ENCODE peak calls at places on chromosomes 3 and 15, in ten cellular contexts. One of them, this sample, is unnamed.

GRCh38 chr3:193905993-193906396 is 230.0 kb upstream of the HES1 start:
- DNase-seq in nephron progenitor cell: no peak
- DNase-seq in stimulated activated CD4-positive, alpha-beta T cell treated with anti-CD3 and anti-CD28 coated beads, Interleukin-15, amount 100 ng/mL, for 1 hour: no peak
- DNase-seq in A549: no peak
- DNase-seq in NCI-H2171 treated with DMSO at 0.1 percent for 48 hours: no peak
- DNase-seq in HS-27A: no peak
- DNase-seq in body of pancreas: no peak
- DNase-seq in pancreas: no peak
- DNase-seq in AG10803: peak; percentile 48
- DNase-seq in activated CD8-positive, alpha-beta memory T cell treated with anti-CD3 and anti-CD28 coated beads, Interleukin-2, amount 50 U/mL, for 4 hours: no peak
- DNase-seq in this sample: peak; percentile 75

GRCh38 chr3:33636125-33636855 is 81.8 kb downstream of the CLASP2 start:
- DNase-seq in nephron progenitor cell: no peak
- DNase-seq in stimulated activated CD4-positive, alpha-beta T cell treated with anti-CD3 and anti-CD28 coated beads, Interleukin-15, amount 100 ng/mL, for 1 hour: no peak
- DNase-seq in A549: peak; percentile 73
- DNase-seq in NCI-H2171 treated with DMSO at 0.1 percent for 48 hours: peak; percentile 38
- DNase-seq in HS-27A: peak; percentile 12
- DNase-seq in body of pancreas: peak; percentile 37
- DNase-seq in pancreas: no peak
- DNase-seq in AG10803: peak; percentile 77
- DNase-seq in activated CD8-positive, alpha-beta memory T cell treated with anti-CD3 and anti-CD28 coated beads, Interleukin-2, amount 50 U/mL, for 4 hours: no peak
- DNase-seq in this sample: no peak

GRCh38 chr15:101023501-101024110 is 104.4 kb downstream of the LRRK1 start:
- DNase-seq in nephron progenitor cell: no peak
- DNase-seq in stimulated activated CD4-positive, alpha-beta T cell treated with anti-CD3 and anti-CD28 coated beads, Interleukin-15, amount 100 ng/mL, for 1 hour: no peak
- DNase-seq in A549: no peak
- DNase-seq in NCI-H2171 treated with DMSO at 0.1 percent for 48 hours: no peak
- DNase-seq in HS-27A: no peak
- DNase-seq in body of pancreas: no peak
- DNase-seq in pancreas: no peak
- DNase-seq in AG10803: no peak
- DNase-seq in activated CD8-positive, alpha-beta memory T cell treated with anti-CD3 and anti-CD28 coated beads, Interleukin-2, amount 50 U/mL, for 4 hours: no peak
- DNase-seq in this sample: no peak

GRCh38 chr3:4722103-4722502 is 229.0 kb downstream of the ITPR1 start:
- DNase-seq in nephron progenitor cell: no peak
- DNase-seq in stimulated activated CD4-positive, alpha-beta T cell treated with anti-CD3 and anti-CD28 coated beads, Interleukin-15, amount 100 ng/mL, for 1 hour: no peak
- DNase-seq in A549: peak; percentile 89
- DNase-seq in NCI-H2171 treated with DMSO at 0.1 percent for 48 hours: no peak
- DNase-seq in HS-27A: no peak
- DNase-seq in body of pancreas: peak; percentile 88
- DNase-seq in pancreas: no peak
- DNase-seq in AG10803: peak; percentile 76
- DNase-seq in activated CD8-positive, alpha-beta memory T cell treated with anti-CD3 and anti-CD28 coated beads, Interleukin-2, amount 50 U/mL, for 4 hours: no peak
- DNase-seq in this sample: no peak

GRCh38 chr15:47422901-47423300 is 294.4 kb upstream of the SEMA6D start:
- DNase-seq in nephron progenitor cell: no peak
- DNase-seq in stimulated activated CD4-positive, alpha-beta T cell treated with anti-CD3 and anti-CD28 coated beads, Interleukin-15, amount 100 ng/mL, for 1 hour: no peak
- DNase-seq in A549: no peak
- DNase-seq in NCI-H2171 treated with DMSO at 0.1 percent for 48 hours: no peak
- DNase-seq in HS-27A: no peak
- DNase-seq in body of pancreas: no peak
- DNase-seq in pancreas: no peak
- DNase-seq in AG10803: no peak
- DNase-seq in activated CD8-positive, alpha-beta memory T cell treated with anti-CD3 and anti-CD28 coated beads, Interleukin-2, amount 50 U/mL, for 4 hours: no peak
- DNase-seq in this sample: no peak

GRCh38 chr3:100087203-100087602 is 27.1 kb downstream of the FILIP1L start:
- DNase-seq in nephron progenitor cell: no peak
- DNase-seq in stimulated activated CD4-positive, alpha-beta T cell treated with anti-CD3 and anti-CD28 coated beads, Interleukin-15, amount 100 ng/mL, for 1 hour: no peak
- DNase-seq in A549: no peak
- DNase-seq in NCI-H2171 treated with DMSO at 0.1 percent for 48 hours: no peak
- DNase-seq in HS-27A: no peak
- DNase-seq in body of pancreas: no peak
- DNase-seq in pancreas: no peak
- DNase-seq in AG10803: peak; percentile 85
- DNase-seq in activated CD8-positive, alpha-beta memory T cell treated with anti-CD3 and anti-CD28 coated beads, Interleukin-2, amount 50 U/mL, for 4 hours: no peak
- DNase-seq in this sample: no peak

GRCh38 chr15:99437315-99438221 is 128.2 kb upstream of the MEF2A start:
- DNase-seq in nephron progenitor cell: no peak
- DNase-seq in stimulated activated CD4-positive, alpha-beta T cell treated with anti-CD3 and anti-CD28 coated beads, Interleukin-15, amount 100 ng/mL, for 1 hour: no peak
- DNase-seq in A549: no peak
- DNase-seq in NCI-H2171 treated with DMSO at 0.1 percent for 48 hours: no peak
- DNase-seq in HS-27A: no peak
- DNase-seq in body of pancreas: no peak
- DNase-seq in pancreas: peak; percentile 41
- DNase-seq in AG10803: no peak
- DNase-seq in activated CD8-positive, alpha-beta memory T cell treated with anti-CD3 and anti-CD28 coated beads, Interleukin-2, amount 50 U/mL, for 4 hours: no peak
- DNase-seq in this sample: no peak

GRCh38 chr3:110343376-110343775 is 728.2 kb upstream of the NECTIN3 start:
- DNase-seq in nephron progenitor cell: no peak
- DNase-seq in stimulated activated CD4-positive, alpha-beta T cell treated with anti-CD3 and anti-CD28 coated beads, Interleukin-15, amount 100 ng/mL, for 1 hour: no peak
- DNase-seq in A549: peak; percentile 55
- DNase-seq in NCI-H2171 treated with DMSO at 0.1 percent for 48 hours: no peak
- DNase-seq in HS-27A: no peak
- DNase-seq in body of pancreas: no peak
- DNase-seq in pancreas: no peak
- DNase-seq in AG10803: peak; percentile 66
- DNase-seq in activated CD8-positive, alpha-beta memory T cell treated with anti-CD3 and anti-CD28 coated beads, Interleukin-2, amount 50 U/mL, for 4 hours: no peak
- DNase-seq in this sample: no peak

GRCh38 chr3:12252859-12253258 is 36.0 kb upstream of the PPARG start:
- DNase-seq in nephron progenitor cell: no peak
- DNase-seq in stimulated activated CD4-positive, alpha-beta T cell treated with anti-CD3 and anti-CD28 coated beads, Interleukin-15, amount 100 ng/mL, for 1 hour: no peak
- DNase-seq in A549: no peak
- DNase-seq in NCI-H2171 treated with DMSO at 0.1 percent for 48 hours: no peak
- DNase-seq in HS-27A: no peak
- DNase-seq in body of pancreas: no peak
- DNase-seq in pancreas: no peak
- DNase-seq in AG10803: no peak
- DNase-seq in activated CD8-positive, alpha-beta memory T cell treated with anti-CD3 and anti-CD28 coated beads, Interleukin-2, amount 50 U/mL, for 4 hours: no peak
- DNase-seq in this sample: no peak

GRCh38 chr3:185656321-185656840 is 70.3 kb downstream of the SENP2 start:
- DNase-seq in nephron progenitor cell: no peak
- DNase-seq in stimulated activated CD4-positive, alpha-beta T cell treated with anti-CD3 and anti-CD28 coated beads, Interleukin-15, amount 100 ng/mL, for 1 hour: no peak
- DNase-seq in A549: no peak
- DNase-seq in NCI-H2171 treated with DMSO at 0.1 percent for 48 hours: no peak
- DNase-seq in HS-27A: peak; percentile 93
- DNase-seq in body of pancreas: peak; percentile 44
- DNase-seq in pancreas: no peak
- DNase-seq in AG10803: peak; percentile 99
- DNase-seq in activated CD8-positive, alpha-beta memory T cell treated with anti-CD3 and anti-CD28 coated beads, Interleukin-2, amount 50 U/mL, for 4 hours: no peak
- DNase-seq in this sample: no peak

GRCh38 chr3:106119691-106120090 is 250.9 kb upstream of the CBLB start:
- DNase-seq in nephron progenitor cell: no peak
- DNase-seq in stimulated activated CD4-positive, alpha-beta T cell treated with anti-CD3 and anti-CD28 coated beads, Interleukin-15, amount 100 ng/mL, for 1 hour: no peak
- DNase-seq in A549: peak; percentile 51
- DNase-seq in NCI-H2171 treated with DMSO at 0.1 percent for 48 hours: no peak
- DNase-seq in HS-27A: no peak
- DNase-seq in body of pancreas: no peak
- DNase-seq in pancreas: no peak
- DNase-seq in AG10803: no peak
- DNase-seq in activated CD8-positive, alpha-beta memory T cell treated with anti-CD3 and anti-CD28 coated beads, Interleukin-2, amount 50 U/mL, for 4 hours: no peak
- DNase-seq in this sample: no peak

GRCh38 chr3:9870978-9871377 is 9.1 kb downstream of the CIDEC start:
- DNase-seq in nephron progenitor cell: no peak
- DNase-seq in stimulated activated CD4-positive, alpha-beta T cell treated with anti-CD3 and anti-CD28 coated beads, Interleukin-15, amount 100 ng/mL, for 1 hour: no peak
- DNase-seq in A549: peak; percentile 48
- DNase-seq in NCI-H2171 treated with DMSO at 0.1 percent for 48 hours: peak; percentile 21
- DNase-seq in HS-27A: no peak
- DNase-seq in body of pancreas: no peak
- DNase-seq in pancreas: no peak
- DNase-seq in AG10803: peak; percentile 66
- DNase-seq in activated CD8-positive, alpha-beta memory T cell treated with anti-CD3 and anti-CD28 coated beads, Interleukin-2, amount 50 U/mL, for 4 hours: no peak
- DNase-seq in this sample: no peak

GRCh38 chr3:146505496-146505895 is 36.1 kb upstream of the PLSCR2 start:
- DNase-seq in nephron progenitor cell: no peak
- DNase-seq in stimulated activated CD4-positive, alpha-beta T cell treated with anti-CD3 and anti-CD28 coated beads, Interleukin-15, amount 100 ng/mL, for 1 hour: no peak
- DNase-seq in A549: no peak
- DNase-seq in NCI-H2171 treated with DMSO at 0.1 percent for 48 hours: no peak
- DNase-seq in HS-27A: no peak
- DNase-seq in body of pancreas: no peak
- DNase-seq in pancreas: no peak
- DNase-seq in AG10803: peak; percentile 30
- DNase-seq in activated CD8-positive, alpha-beta memory T cell treated with anti-CD3 and anti-CD28 coated beads, Interleukin-2, amount 50 U/mL, for 4 hours: no peak
- DNase-seq in this sample: no peak

GRCh38 chr3:143526016-143526540 is 322.2 kb downstream of the SLC9A9 start:
- DNase-seq in nephron progenitor cell: no peak
- DNase-seq in stimulated activated CD4-positive, alpha-beta T cell treated with anti-CD3 and anti-CD28 coated beads, Interleukin-15, amount 100 ng/mL, for 1 hour: no peak
- DNase-seq in A549: no peak
- DNase-seq in NCI-H2171 treated with DMSO at 0.1 percent for 48 hours: no peak
- DNase-seq in HS-27A: no peak
- DNase-seq in body of pancreas: no peak
- DNase-seq in pancreas: no peak
- DNase-seq in AG10803: peak; percentile 39
- DNase-seq in activated CD8-positive, alpha-beta memory T cell treated with anti-CD3 and anti-CD28 coated beads, Interleukin-2, amount 50 U/mL, for 4 hours: no peak
- DNase-seq in this sample: no peak

GRCh38 chr3:117346878-117347277 is 637.3 kb downstream of the TUSC7 start:
- DNase-seq in nephron progenitor cell: no peak
- DNase-seq in stimulated activated CD4-positive, alpha-beta T cell treated with anti-CD3 and anti-CD28 coated beads, Interleukin-15, amount 100 ng/mL, for 1 hour: no peak
- DNase-seq in A549: no peak
- DNase-seq in NCI-H2171 treated with DMSO at 0.1 percent for 48 hours: no peak
- DNase-seq in HS-27A: no peak
- DNase-seq in body of pancreas: no peak
- DNase-seq in pancreas: no peak
- DNase-seq in AG10803: no peak
- DNase-seq in activated CD8-positive, alpha-beta memory T cell treated with anti-CD3 and anti-CD28 coated beads, Interleukin-2, amount 50 U/mL, for 4 hours: no peak
- DNase-seq in this sample: no peak

GRCh38 chr3:54691230-54691900 is 236.5 kb downstream of the LRTM1 start:
- DNase-seq in nephron progenitor cell: no peak
- DNase-seq in stimulated activated CD4-positive, alpha-beta T cell treated with anti-CD3 and anti-CD28 coated beads, Interleukin-15, amount 100 ng/mL, for 1 hour: no peak
- DNase-seq in A549: no peak
- DNase-seq in NCI-H2171 treated with DMSO at 0.1 percent for 48 hours: no peak
- DNase-seq in HS-27A: no peak
- DNase-seq in body of pancreas: no peak
- DNase-seq in pancreas: no peak
- DNase-seq in AG10803: no peak
- DNase-seq in activated CD8-positive, alpha-beta memory T cell treated with anti-CD3 and anti-CD28 coated beads, Interleukin-2, amount 50 U/mL, for 4 hours: no peak
- DNase-seq in this sample: no peak

GRCh38 chr15:66646308-66646707 is 55.7 kb upstream of the SMAD6 start:
- DNase-seq in nephron progenitor cell: no peak
- DNase-seq in stimulated activated CD4-positive, alpha-beta T cell treated with anti-CD3 and anti-CD28 coated beads, Interleukin-15, amount 100 ng/mL, for 1 hour: no peak
- DNase-seq in A549: no peak
- DNase-seq in NCI-H2171 treated with DMSO at 0.1 percent for 48 hours: no peak
- DNase-seq in HS-27A: peak; percentile 55
- DNase-seq in body of pancreas: no peak
- DNase-seq in pancreas: no peak
- DNase-seq in AG10803: peak; percentile 79
- DNase-seq in activated CD8-positive, alpha-beta memory T cell treated with anti-CD3 and anti-CD28 coated beads, Interleukin-2, amount 50 U/mL, for 4 hours: no peak
- DNase-seq in this sample: no peak

GRCh38 chr15:41966920-41967465 is 5.4 kb downstream of the EHD4 start:
- DNase-seq in nephron progenitor cell: no peak
- DNase-seq in stimulated activated CD4-positive, alpha-beta T cell treated with anti-CD3 and anti-CD28 coated beads, Interleukin-15, amount 100 ng/mL, for 1 hour: no peak
- DNase-seq in A549: no peak
- DNase-seq in NCI-H2171 treated with DMSO at 0.1 percent for 48 hours: no peak
- DNase-seq in HS-27A: no peak
- DNase-seq in body of pancreas: no peak
- DNase-seq in pancreas: no peak
- DNase-seq in AG10803: no peak
- DNase-seq in activated CD8-positive, alpha-beta memory T cell treated with anti-CD3 and anti-CD28 coated beads, Interleukin-2, amount 50 U/mL, for 4 hours: no peak
- DNase-seq in this sample: no peak

GRCh38 chr15:25178835-25179672 is 224.3 kb downstream of the SNRPN start:
- DNase-seq in nephron progenitor cell: no peak
- DNase-seq in stimulated activated CD4-positive, alpha-beta T cell treated with anti-CD3 and anti-CD28 coated beads, Interleukin-15, amount 100 ng/mL, for 1 hour: no peak
- DNase-seq in A549: no peak
- DNase-seq in NCI-H2171 treated with DMSO at 0.1 percent for 48 hours: no peak
- DNase-seq in HS-27A: no peak
- DNase-seq in body of pancreas: peak; percentile 1
- DNase-seq in pancreas: peak; percentile 26
- DNase-seq in AG10803: no peak
- DNase-seq in activated CD8-positive, alpha-beta memory T cell treated with anti-CD3 and anti-CD28 coated beads, Interleukin-2, amount 50 U/mL, for 4 hours: peak; percentile 4
- DNase-seq in this sample: peak; percentile 45

GRCh38 chr3:195171093-195171873 is 99.7 kb downstream of the XXYLT1 start:
- DNase-seq in nephron progenitor cell: no peak
- DNase-seq in stimulated activated CD4-positive, alpha-beta T cell treated with anti-CD3 and anti-CD28 coated beads, Interleukin-15, amount 100 ng/mL, for 1 hour: no peak
- DNase-seq in A549: no peak
- DNase-seq in NCI-H2171 treated with DMSO at 0.1 percent for 48 hours: no peak
- DNase-seq in HS-27A: no peak
- DNase-seq in body of pancreas: no peak
- DNase-seq in pancreas: no peak
- DNase-seq in AG10803: no peak
- DNase-seq in activated CD8-positive, alpha-beta memory T cell treated with anti-CD3 and anti-CD28 coated beads, Interleukin-2, amount 50 U/mL, for 4 hours: no peak
- DNase-seq in this sample: no peak

GRCh38 chr3:134485075-134485536 is 679 bp downstream of the ANAPC13 start:
- DNase-seq in nephron progenitor cell: no peak
- DNase-seq in stimulated activated CD4-positive, alpha-beta T cell treated with anti-CD3 and anti-CD28 coated beads, Interleukin-15, amount 100 ng/mL, for 1 hour: no peak
- DNase-seq in A549: peak; percentile 12
- DNase-seq in NCI-H2171 treated with DMSO at 0.1 percent for 48 hours: no peak
- DNase-seq in HS-27A: no peak
- DNase-seq in body of pancreas: peak; percentile 42
- DNase-seq in pancreas: peak; percentile 65
- DNase-seq in AG10803: peak; percentile 30
- DNase-seq in activated CD8-positive, alpha-beta memory T cell treated with anti-CD3 and anti-CD28 coated beads, Interleukin-2, amount 50 U/mL, for 4 hours: no peak
- DNase-seq in this sample: no peak

GRCh38 chr3:22923686-22924085 is 279.4 kb upstream of the UBE2E2 start:
- DNase-seq in nephron progenitor cell: no peak
- DNase-seq in stimulated activated CD4-positive, alpha-beta T cell treated with anti-CD3 and anti-CD28 coated beads, Interleukin-15, amount 100 ng/mL, for 1 hour: no peak
- DNase-seq in A549: no peak
- DNase-seq in NCI-H2171 treated with DMSO at 0.1 percent for 48 hours: no peak
- DNase-seq in HS-27A: no peak
- DNase-seq in body of pancreas: no peak
- DNase-seq in pancreas: no peak
- DNase-seq in AG10803: no peak
- DNase-seq in activated CD8-positive, alpha-beta memory T cell treated with anti-CD3 and anti-CD28 coated beads, Interleukin-2, amount 50 U/mL, for 4 hours: no peak
- DNase-seq in this sample: no peak